ENCODE peak calls at places on chromosomes 5 and 9, in seven cellular contexts. F is breast epithelium, M is H1, T is adrenal gland, C is body of pancreas, B is esophagus squamous epithelium, P is heart left ventricle. E is an unnamed sample.

GRCh38 chr5:43917925-43918324 is 314.9 kb downstream of the NNT start:
- DNase-seq in P (no peak), F (no peak), M (no peak), C (no peak), T (no peak), B (no peak), E (no peak)

GRCh38 chr9:124410321-124410913 is 4.8 kb downstream of the PSMB7 start:
- DNase-seq in M (no peak), C (no peak), F (no peak), P (no peak), T (no peak), B (no peak), E (no peak)

GRCh38 chr5:140595538-140595937 is 30.9 kb downstream of the SLC35A4 start:
- DNase-seq in C (peak; percentile 31), B (no peak), F (no peak), M (no peak), P (no peak), T (peak; percentile 83), E (peak; percentile 60)

GRCh38 chr9:130940693-130941576 is 1.9 kb upstream of the FIBCD1 start:
- DNase-seq in F (peak; percentile 84), T (peak; percentile 52), C (peak; percentile 90), P (peak; percentile 64), B (no peak), M (peak; percentile 99), E (peak; percentile 93)

GRCh38 chr5:53490747-53491146 is 10.3 kb downstream of the FST start:
- DNase-seq in P (no peak), B (no peak), M (no peak), T (no peak), F (no peak), C (no peak), E (no peak)

GRCh38 chr5:16552666-16553343 is 64.0 kb downstream of the RETREG1 start:
- DNase-seq in T (peak; percentile 46), P (peak; percentile 87), M (peak; percentile 84), B (no peak), C (peak; percentile 93), F (peak; percentile 74), E (peak; percentile 76)

GRCh38 chr5:148864113-148864841 is 37.9 kb downstream of the ADRB2 start:
- DNase-seq in T (no peak), F (no peak), M (no peak), P (peak; percentile 59), C (no peak), B (no peak), E (no peak)

GRCh38 chr9:113343732-113344231 is 3.7 kb upstream of the WDR31 start:
- DNase-seq in C (peak; percentile 80), P (peak; percentile 92), T (peak; percentile 92), M (no peak), F (peak; percentile 91), B (peak; percentile 15), E (peak; percentile 88)

GRCh38 chr9:23733495-23734078 is 92.5 kb downstream of the ELAVL2 start:
- DNase-seq in C (no peak), T (no peak), P (no peak), F (no peak), M (no peak), B (no peak), E (no peak)

GRCh38 chr5:68478306-68479091 is 262.9 kb downstream of the PIK3R1 start:
- DNase-seq in T (no peak), F (no peak), M (no peak), B (no peak), P (no peak), C (no peak), E (no peak)

GRCh38 chr5:14281746-14282181 is 138.6 kb downstream of the TRIO start:
- DNase-seq in C (no peak), M (no peak), P (no peak), F (no peak), B (no peak), T (no peak), E (no peak)

GRCh38 chr9:134641989-134642384 is 384 bp downstream of the COL5A1 start:
- DNase-seq in M (no peak), F (no peak), C (no peak), B (no peak), T (no peak), P (no peak), E (no peak)

GRCh38 chr9:109192732-109193361 is 25.8 kb upstream of the FRRS1L start:
- DNase-seq in C (peak; percentile 83), P (no peak), F (no peak), M (peak; percentile 73), B (no peak), T (peak; percentile 25), E (no peak)

GRCh38 chr5:110361501-110361900 is 365.0 kb downstream of the TMEM232 start:
- DNase-seq in T (peak; percentile 73), P (no peak), M (no peak), B (no peak), C (no peak), F (no peak), E (no peak)

GRCh38 chr9:115640887-115641286 is 512.7 kb upstream of the PAPPA start:
- DNase-seq in C (no peak), B (no peak), T (no peak), P (no peak), F (no peak), M (no peak), E (no peak)

GRCh38 chr5:153043876-153044275 is 446.6 kb upstream of the GRIA1 start:
- DNase-seq in M (no peak), B (no peak), P (no peak), F (no peak), C (no peak), T (no peak), E (no peak)

GRCh38 chr9:133532937-133533668 is 1.4 kb upstream of the ADAMTSL2 start:
- DNase-seq in B (no peak), F (no peak), C (peak; percentile 70), M (peak; percentile 93), T (peak; percentile 80), P (peak; percentile 81), E (peak; percentile 33)

GRCh38 chr5:7868773-7869473 is at the start of the genes FASTKD3 and MTRR:
- DNase-seq in P (peak; percentile 96), M (peak; percentile 89), T (peak; percentile 92), F (peak; percentile 92), C (peak; percentile 95), B (peak; percentile 53), E (peak; percentile 91)
- TF ChIP-seq POLR2A in P (peak; percentile 79), M (peak; percentile 57), T (peak; percentile 74), F (peak; percentile 18), C (peak; percentile 74), B (peak; percentile 70), E (no peak)

DNA sequence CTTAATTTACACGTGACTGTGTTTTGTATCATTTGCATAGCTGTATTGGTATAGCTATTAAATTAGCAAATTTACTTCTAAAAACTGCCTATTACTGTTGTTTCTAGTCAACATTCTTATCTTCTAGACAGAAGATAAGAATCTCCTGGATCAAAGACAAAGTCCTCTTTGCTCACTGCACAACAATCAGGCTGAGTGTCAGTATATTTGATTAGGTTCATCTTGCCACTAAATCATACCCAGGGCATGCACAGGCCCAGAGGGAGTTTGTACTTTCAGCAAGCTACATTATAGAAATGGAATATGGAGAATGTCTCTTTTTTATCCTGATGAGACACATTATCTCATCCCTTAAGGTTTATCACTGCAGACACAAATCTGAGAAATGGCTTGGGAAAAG is 579.1 kb downstream of the SLCO4C1 start:
- DNase-seq in P (no peak), F (no peak), C (no peak), T (no peak), M (no peak), B (no peak), E (no peak)
- H3K4me3 ChIP-seq in P (no peak overlapping the region), F (no peak overlapping the region), C (no peak overlapping the region), T (no peak overlapping the region), M (no peak overlapping the region), B (no peak overlapping the region), E (no peak overlapping the region)

DNA sequence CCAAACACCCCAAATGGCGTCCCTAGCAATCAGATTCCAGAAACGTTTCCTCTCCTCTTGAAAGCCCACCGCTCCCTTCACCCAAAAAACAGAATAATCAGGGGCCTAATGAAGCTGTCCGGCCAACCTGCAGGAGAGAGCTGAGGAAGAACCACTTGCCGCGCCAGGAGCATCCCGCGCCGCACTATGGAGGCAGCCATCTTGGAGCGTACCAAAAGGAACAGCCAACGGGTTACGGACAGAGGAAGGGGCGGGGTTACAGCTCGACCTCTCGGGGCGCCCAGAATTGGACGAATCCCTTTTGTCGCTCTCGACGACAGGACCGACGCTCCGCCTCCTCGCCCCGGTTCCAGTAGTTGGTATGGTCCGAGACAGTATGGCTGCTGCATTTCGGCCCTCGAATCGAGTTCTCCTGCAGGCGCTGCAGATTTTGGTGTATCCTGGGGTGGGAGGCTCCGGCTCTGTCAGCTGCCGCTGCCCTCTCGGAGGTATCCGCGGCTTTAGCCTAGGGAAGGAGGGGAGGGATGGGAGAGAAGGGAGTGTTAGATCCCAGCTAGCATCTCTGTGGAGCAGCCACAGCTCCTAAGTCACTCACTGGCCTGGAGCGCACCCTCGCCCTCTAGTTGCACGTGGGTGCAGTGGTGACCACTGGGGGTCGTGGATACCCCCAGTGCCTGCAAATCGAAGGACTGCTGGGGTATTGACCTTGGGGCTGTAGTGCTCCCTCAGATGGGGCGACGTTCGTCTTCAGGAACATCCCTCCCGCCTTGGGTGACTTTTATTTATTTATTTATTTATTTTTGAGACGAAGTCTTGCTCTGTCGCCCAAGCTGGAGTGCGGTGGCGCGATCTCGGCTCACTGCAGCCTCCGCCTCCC is at the start of the genes MRPS27 and PTCD2:
- DNase-seq in M (peak; percentile 90), C (peak; percentile 97), B (peak; percentile 70), T (peak; percentile 98), P (peak; percentile 98), F (peak; percentile 95), E (peak; percentile 96)
- TF ChIP-seq POLR2A in M (peak; percentile 95), C (peak; percentile 58), B (no peak), T (peak; percentile 28), P (peak; percentile 55), F (peak; percentile 17), E (no peak)

GRCh38 chr9:88392549-88392948 is 4.3 kb downstream of the SPIN1 start:
- DNase-seq in T (no peak), B (no peak), F (no peak), P (no peak), C (no peak), M (no peak), E (no peak)

GRCh38 chr9:88388203-88388885 is at the start of gene SPIN1:
- DNase-seq in T (peak; percentile 79), F (peak; percentile 73), P (peak; percentile 84), B (no peak), C (peak; percentile 88), M (peak; percentile 92), E (no peak)

GRCh38 chr9:88388886-88389617 is 808 bp downstream of the SPIN1 start:
- DNase-seq in T (peak; percentile 79), P (peak; percentile 65), F (no peak), B (no peak), M (peak; percentile 71), C (peak; percentile 62), E (no peak)

GRCh38 chr9:88387733-88388202 is 476 bp upstream of the SPIN1 start:
- DNase-seq in P (peak; percentile 63), M (no peak), F (peak; percentile 52), B (no peak), T (peak; percentile 70), C (peak; percentile 59), E (peak; percentile 36)

DNA sequence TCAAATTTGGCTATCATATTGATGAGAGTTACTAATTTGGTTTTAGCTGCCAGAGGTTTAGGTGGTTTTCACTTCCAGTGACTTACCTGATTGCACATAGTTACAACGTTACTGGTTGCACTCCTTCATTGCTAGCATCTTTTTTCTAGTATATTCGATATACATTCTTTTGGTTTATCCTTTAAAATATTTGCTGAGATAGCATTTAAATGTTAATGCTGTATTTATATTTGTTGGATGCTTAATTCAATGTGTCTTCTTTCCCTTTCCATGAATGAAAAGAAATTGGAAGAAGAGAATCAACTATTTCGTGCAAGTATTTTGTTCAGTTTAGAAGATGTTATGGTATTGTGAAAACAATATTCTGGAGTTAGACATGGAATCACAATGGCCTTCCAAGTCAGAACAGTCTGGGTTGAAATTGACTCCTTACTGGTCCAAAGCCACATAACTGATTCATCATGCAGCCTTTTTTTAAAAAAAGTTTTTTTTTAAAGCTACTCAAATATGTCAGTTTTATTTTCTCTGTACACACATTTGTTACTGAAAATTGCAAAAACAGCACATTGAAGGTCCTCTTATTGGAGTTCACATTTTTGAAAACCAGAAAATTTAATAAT is 2.2 kb downstream of the SPIN1 start:
- DNase-seq in F (no peak), P (no peak), T (no peak), B (no peak), C (no peak), M (no peak), E (no peak)
- H3K4me3 ChIP-seq in F (no peak overlapping the region), P (no peak overlapping the region), T (no peak overlapping the region), B (no peak overlapping the region), C (no peak overlapping the region), M (peak overlapping the region; percentile 87), E (no peak overlapping the region)